ENCODE peak calls at places on chromosomes 3 and 15, in six cellular contexts. One of them, this sample, is unnamed.
A peak's percentile ranks its signal among the peaks of the same experiment; 100 is the strongest.

GRCh38 chr15:57344282-57344681 is 32.0 kb upstream of the CGNL1 start:
- DNase-seq in putamen: no peak
- DNase-seq in iPS DF 6.9: no peak
- DNase-seq in T-helper 9 cell: no peak
- DNase-seq in CD4-positive, alpha-beta T cell: no peak
- DNase-seq in kidney tubule cell: no peak
- DNase-seq in this sample: no peak

GRCh38 chr15:75455982-75456531 is 4.6 kb upstream of the SIN3A start:
- DNase-seq in kidney tubule cell: peak; percentile 88
- DNase-seq in T-helper 9 cell: peak; percentile 35
- DNase-seq in iPS DF 6.9: peak; percentile 20
- DNase-seq in putamen: no peak
- DNase-seq in CD4-positive, alpha-beta T cell: peak; percentile 43
- DNase-seq in this sample: no peak

GRCh38 chr3:10515884-10516495 is 10.6 kb upstream of the ATP2B2 start:
- DNase-seq in putamen: no peak
- DNase-seq in iPS DF 6.9: no peak
- DNase-seq in kidney tubule cell: no peak
- DNase-seq in T-helper 9 cell: no peak
- DNase-seq in CD4-positive, alpha-beta T cell: no peak
- DNase-seq in this sample: no peak

GRCh38 chr15:44340410-44340809 is 51.9 kb downstream of the GOLM2 start:
- DNase-seq in CD4-positive, alpha-beta T cell: no peak
- DNase-seq in T-helper 9 cell: no peak
- DNase-seq in putamen: no peak
- DNase-seq in iPS DF 6.9: no peak
- DNase-seq in kidney tubule cell: peak; percentile 94
- DNase-seq in this sample: no peak

GRCh38 chr3:181913254-181913653 is 201.5 kb downstream of the SOX2 start:
- DNase-seq in iPS DF 6.9: no peak
- DNase-seq in T-helper 9 cell: no peak
- DNase-seq in CD4-positive, alpha-beta T cell: no peak
- DNase-seq in kidney tubule cell: no peak
- DNase-seq in putamen: no peak
- DNase-seq in this sample: no peak

GRCh38 chr3:20185364-20185732 is 658 bp downstream of the SGO1 start:
- DNase-seq in iPS DF 6.9: no peak
- DNase-seq in CD4-positive, alpha-beta T cell: no peak
- DNase-seq in putamen: no peak
- DNase-seq in kidney tubule cell: peak; percentile 30
- DNase-seq in T-helper 9 cell: no peak
- DNase-seq in this sample: no peak

GRCh38 chr3:29514170-29514569 is 233.3 kb downstream of the RBMS3 start:
- DNase-seq in putamen: no peak
- DNase-seq in CD4-positive, alpha-beta T cell: no peak
- DNase-seq in kidney tubule cell: peak; percentile 22
- DNase-seq in iPS DF 6.9: no peak
- DNase-seq in T-helper 9 cell: no peak
- DNase-seq in this sample: no peak

GRCh38 chr3:100761211-100761921 is 52.1 kb downstream of the TFG start:
- DNase-seq in kidney tubule cell: peak; percentile 20
- DNase-seq in iPS DF 6.9: no peak
- DNase-seq in T-helper 9 cell: no peak
- DNase-seq in putamen: no peak
- DNase-seq in CD4-positive, alpha-beta T cell: no peak
- DNase-seq in this sample: no peak

GRCh38 chr15:40343512-40343911 is 2.8 kb upstream of the CCDC9B start:
- DNase-seq in kidney tubule cell: peak; percentile 47
- DNase-seq in T-helper 9 cell: no peak
- DNase-seq in CD4-positive, alpha-beta T cell: no peak
- DNase-seq in putamen: no peak
- DNase-seq in iPS DF 6.9: no peak
- DNase-seq in this sample: peak; percentile 33

GRCh38 chr3:155391104-155391503 is 97.6 kb upstream of the STRIT1 start:
- DNase-seq in kidney tubule cell: no peak
- DNase-seq in T-helper 9 cell: no peak
- DNase-seq in CD4-positive, alpha-beta T cell: no peak
- DNase-seq in putamen: no peak
- DNase-seq in iPS DF 6.9: no peak
- DNase-seq in this sample: no peak

GRCh38 chr3:97872209-97873042 is 50.6 kb downstream of the CRYBG3 start:
- DNase-seq in T-helper 9 cell: no peak
- DNase-seq in putamen: peak; percentile 27
- DNase-seq in iPS DF 6.9: no peak
- DNase-seq in kidney tubule cell: peak; percentile 86
- DNase-seq in CD4-positive, alpha-beta T cell: peak; percentile 0
- DNase-seq in this sample: no peak

GRCh38 chr3:189680723-189681122 is 49.5 kb downstream of the TP63 start:
- DNase-seq in T-helper 9 cell: no peak
- DNase-seq in iPS DF 6.9: no peak
- DNase-seq in CD4-positive, alpha-beta T cell: no peak
- DNase-seq in kidney tubule cell: no peak
- DNase-seq in putamen: no peak
- DNase-seq in this sample: no peak

This sample was measured in left ventricle myocardium superior.